ENCODE peak calls at places on chromosomes 3 and 15, in six cellular contexts. V, X, J, B, A and E are unnamed samples.
A peak's percentile ranks its signal among the peaks of the same experiment; 100 is the strongest.

GRCh38 chr3:160193644-160194192 is 31.5 kb upstream of the C3orf80 start:
- DNase-seq in V (no peak), X (no peak), J (no peak), B (no peak), A (no peak), E (no peak)

GRCh38 chr15:56940388-56940787 is 21.9 kb downstream of the TCF12 start:
- DNase-seq in V (no peak), X (no peak), J (no peak), B (no peak), A (no peak), E (no peak)

GRCh38 chr3:158350971-158351370 is 220.0 kb upstream of the MLF1 start:
- DNase-seq in V (no peak), X (peak; percentile 57), J (no peak), B (no peak), A (no peak), E (no peak)

GRCh38 chr15:65275728-65276126 is 11.0 kb downstream of the PARP16 start:
- DNase-seq in V (no peak), X (no peak), J (no peak), B (no peak), A (no peak), E (no peak)

GRCh38 chr3:61948699-61949305 is 387.4 kb downstream of the PTPRG start:
- DNase-seq in V (no peak), X (no peak), J (no peak), B (no peak), A (peak; percentile 59), E (no peak)

GRCh38 chr3:115146418-115147328 is at the start of gene ZBTB20:
- DNase-seq in V (peak; percentile 77), X (peak; percentile 51), J (peak; percentile 78), B (peak; percentile 87), A (peak; percentile 51), E (peak; percentile 84)

GRCh38 chr3:131591394-131591990 is 88.7 kb upstream of the MRPL3 start:
- DNase-seq in V (no peak), X (no peak), J (peak; percentile 6), B (no peak), A (no peak), E (no peak)

GRCh38 chr3:140529096-140529495 is 148.8 kb upstream of the TRIM42 start:
- DNase-seq in V (no peak), X (no peak), J (no peak), B (no peak), A (no peak), E (no peak)

GRCh38 chr3:6035626-6036025 is 825.3 kb upstream of the GRM7 start:
- DNase-seq in V (no peak), X (no peak), J (no peak), B (no peak), A (no peak), E (no peak)

GRCh38 chr3:32246079-32246675 is 7.7 kb downstream of the CMTM8 start:
- DNase-seq in V (peak; percentile 9), X (no peak), J (no peak), B (no peak), A (no peak), E (no peak)

GRCh38 chr15:94576889-94577533 is 345.6 kb downstream of the MCTP2 start:
- DNase-seq in V (peak; percentile 84), X (peak; percentile 51), J (peak; percentile 47), B (no peak), A (no peak), E (peak; percentile 53)

GRCh38 chr3:138678086-138678485 is 69.5 kb downstream of the FAIM start:
- DNase-seq in V (no peak), X (no peak), J (no peak), B (no peak), A (no peak), E (no peak)

GRCh38 chr15:87561641-87562040 is 694.9 kb downstream of the NTRK3 start:
- DNase-seq in V (no peak), X (no peak), J (no peak), B (no peak), A (no peak), E (no peak)

GRCh38 chr3:5645311-5646029 is 458.0 kb downstream of the EDEM1 start:
- DNase-seq in V (no peak), X (no peak), J (no peak), B (no peak), A (no peak), E (no peak)

GRCh38 chr3:119600732-119601131 is 3.0 kb downstream of the PLA1A start:
- DNase-seq in V (peak; percentile 76), X (no peak), J (peak; percentile 58), B (peak; percentile 59), A (no peak), E (peak; percentile 9)

GRCh38 chr15:78915341-78916087 is 29.3 kb downstream of the CTSH start:
- DNase-seq in V (no peak), X (no peak), J (no peak), B (no peak), A (peak; percentile 75), E (no peak)

GRCh38 chr3:99638244-99638948 is at the start of gene COL8A1:
- DNase-seq in V (peak; percentile 77), X (no peak), J (peak; percentile 60), B (peak; percentile 74), A (peak; percentile 90), E (no peak)

GRCh38 chr3:57130426-57131209 is 34.5 kb downstream of the IL17RD start:
- DNase-seq in V (peak; percentile 99), X (no peak), J (peak; percentile 59), B (peak; percentile 64), A (no peak), E (peak; percentile 8)

GRCh38 chr3:29478671-29479070 is 197.8 kb downstream of the RBMS3 start:
- DNase-seq in V (no peak), X (no peak), J (no peak), B (no peak), A (no peak), E (no peak)

GRCh38 chr3:173733029-173733652 is 335.6 kb downstream of the NLGN1 start:
- DNase-seq in V (peak; percentile 66), X (peak; percentile 52), J (peak; percentile 18), B (no peak), A (no peak), E (no peak)

GRCh38 chr3:48595526-48596121 is 495 bp upstream of the COL7A1 start:
- DNase-seq in V (peak; percentile 48), X (no peak), J (no peak), B (peak; percentile 85), A (no peak), E (no peak)

GRCh38 chr3:47162695-47163022 is 1.3 kb downstream of the SETD2 start:
- DNase-seq in V (no peak), X (peak; percentile 22), J (no peak), B (no peak), A (no peak), E (no peak)

GRCh38 chr3:14761121-14761672 is 57.6 kb upstream of the FGD5 start:
- DNase-seq in V (peak; percentile 18), X (no peak), J (no peak), B (no peak), A (no peak), E (no peak)
- TF ChIP-seq CTCF in V (peak; percentile 63), X (no peak), J (no peak), B (no peak), A (no peak), E (no peak)

GRCh38 chr3:53045107-53045783 is 628 bp downstream of the SFMBT1 start:
- DNase-seq in V (peak; percentile 49), X (peak; percentile 59), J (peak; percentile 75), B (peak; percentile 88), A (no peak), E (peak; percentile 67)
- H3K27ac ChIP-seq in V (no peak overlapping the region), X (peak overlapping the region; percentile 64), J (no peak overlapping the region), B (peak overlapping the region; percentile 93), A (peak overlapping the region; percentile 88), E (peak overlapping the region; percentile 95)

DNA sequence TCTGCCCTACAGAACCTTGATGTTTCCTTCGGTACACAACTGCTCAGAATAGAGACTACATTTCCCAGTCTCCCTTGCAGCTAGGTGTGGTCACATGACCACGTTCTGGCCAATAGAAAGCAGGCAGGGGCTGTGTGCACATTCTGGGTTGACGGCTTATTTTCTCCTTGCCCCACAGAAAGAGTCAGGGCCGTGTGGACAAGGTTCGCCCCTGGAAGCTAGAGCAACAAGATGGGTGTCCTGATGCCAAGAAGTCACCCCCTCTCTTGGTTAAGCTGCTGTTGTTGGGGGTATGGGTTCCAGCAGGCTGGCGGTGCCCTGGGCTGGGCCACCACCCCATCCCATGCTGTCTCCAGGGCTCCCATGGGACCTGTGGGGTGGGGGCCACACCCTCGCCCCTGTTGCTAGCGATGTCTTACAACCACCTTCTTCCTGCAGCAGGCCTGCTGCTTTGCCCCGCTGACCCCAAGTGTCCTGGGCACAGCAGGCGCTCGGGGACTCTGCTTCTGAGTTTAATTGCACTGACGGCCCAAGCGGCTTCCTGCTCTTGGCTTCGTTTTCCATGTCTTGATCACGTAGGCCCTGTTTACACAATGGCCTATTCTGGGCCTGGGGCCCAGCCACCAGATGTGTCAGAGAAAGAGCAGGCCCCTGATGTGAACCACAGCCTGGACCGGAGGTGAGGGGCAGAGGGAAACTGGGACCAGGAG is 24.9 kb downstream of the ABTB1 start:
- DNase-seq in V (peak; percentile 81), X (peak; percentile 52), J (peak; percentile 73), B (peak; percentile 93), A (peak; percentile 95), E (peak; percentile 60)
- H3K4me1 ChIP-seq in V (no peaks in the 10 kb centered on the region), X (no peaks in the 10 kb centered on the region), J (peaks cover 4% of the 10 kb centered on the region), B (peaks cover 50% of the 10 kb centered on the region), A (peaks cover 50% of the 10 kb centered on the region), E (no peaks in the 10 kb centered on the region)

DNA sequence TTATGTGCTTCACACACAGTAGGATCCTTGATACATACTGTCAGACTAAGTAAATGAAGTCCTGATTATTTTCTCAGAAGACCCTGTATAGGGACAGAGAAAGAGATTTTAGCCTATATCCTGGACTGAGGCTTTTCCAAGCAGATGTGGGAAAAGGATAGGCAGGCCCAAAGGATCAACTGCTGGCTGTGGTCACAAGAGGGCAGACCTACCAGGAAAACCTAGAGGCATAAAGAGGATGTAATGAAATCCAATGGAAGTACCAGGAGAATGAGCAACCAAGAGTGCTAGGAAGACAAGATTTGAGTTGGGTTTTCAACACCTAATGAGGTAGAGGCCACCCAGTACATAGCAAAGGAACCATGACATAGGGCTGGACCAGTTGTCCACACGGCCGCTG is 23.1 kb downstream of the DCLK3 start:
- DNase-seq in V (peak; percentile 48), X (no peak), J (no peak), B (no peak), A (no peak), E (no peak)
- TF ChIP-seq CTCF in V (peak; percentile 70), X (no peak), J (peak; percentile 35), B (peak; percentile 3), A (no peak), E (peak; percentile 43)